ENCODE peak calls at places on chromosomes 16 and 17, in five cellular contexts. One of them, this sample, is unnamed.

GRCh38 chr17:31085563-31085962 is 9.2 kb upstream of the NF1 start:
- DNase-seq in esophagus squamous epithelium: no peak
- DNase-seq in tibial nerve: no peak
- DNase-seq in neural progenitor cell: no peak
- DNase-seq in AG09319: no peak
- DNase-seq in this sample: no peak

GRCh38 chr16:88420496-88420895 is 32.6 kb upstream of the ZFPM1 start:
- DNase-seq in AG09319: no peak
- DNase-seq in tibial nerve: no peak
- DNase-seq in neural progenitor cell: no peak
- DNase-seq in esophagus squamous epithelium: no peak
- DNase-seq in this sample: no peak

GRCh38 chr17:81161972-81162371 is 3.3 kb upstream of the PVALEF start:
- DNase-seq in neural progenitor cell: no peak
- DNase-seq in esophagus squamous epithelium: no peak
- DNase-seq in AG09319: no peak
- DNase-seq in tibial nerve: no peak
- DNase-seq in this sample: no peak

GRCh38 chr17:31313982-31314787 is at the start of gene EVI2B:
- DNase-seq in neural progenitor cell: no peak
- DNase-seq in AG09319: no peak
- DNase-seq in tibial nerve: no peak
- DNase-seq in esophagus squamous epithelium: no peak
- DNase-seq in this sample: no peak

GRCh38 chr17:27733771-27734170 is 66.6 kb downstream of the NOS2 start:
- DNase-seq in esophagus squamous epithelium: no peak
- DNase-seq in neural progenitor cell: no peak
- DNase-seq in AG09319: no peak
- DNase-seq in tibial nerve: no peak
- DNase-seq in this sample: no peak

GRCh38 chr17:77553459-77554066 is 404.9 kb upstream of the TNRC6C start:
- DNase-seq in tibial nerve: no peak
- DNase-seq in esophagus squamous epithelium: no peak
- DNase-seq in AG09319: no peak
- DNase-seq in neural progenitor cell: no peak
- DNase-seq in this sample: no peak

GRCh38 chr16:10949424-10949970 is 5.1 kb downstream of the CLEC16A start:
- DNase-seq in tibial nerve: no peak
- DNase-seq in neural progenitor cell: peak
- DNase-seq in esophagus squamous epithelium: no peak
- DNase-seq in AG09319: no peak
- DNase-seq in this sample: no peak

GRCh38 chr17:13014801-13015200 is 3.0 kb downstream of the ELAC2 start:
- DNase-seq in tibial nerve: no peak
- DNase-seq in AG09319: no peak
- DNase-seq in esophagus squamous epithelium: no peak
- DNase-seq in neural progenitor cell: no peak
- DNase-seq in this sample: no peak

GRCh38 chr17:82457790-82458129 is 781 bp upstream of the NARF start:
- DNase-seq in neural progenitor cell: no peak
- DNase-seq in tibial nerve: no peak
- DNase-seq in AG09319: no peak
- DNase-seq in esophagus squamous epithelium: no peak
- DNase-seq in this sample: no peak

GRCh38 chr16:1920727-1921155 is 2.5 kb upstream of the HS3ST6 start:
- DNase-seq in AG09319: no peak
- DNase-seq in esophagus squamous epithelium: no peak
- DNase-seq in tibial nerve: no peak
- DNase-seq in neural progenitor cell: peak
- DNase-seq in this sample: no peak

GRCh38 chr16:15396948-15397594 is 1.5 kb downstream of the MPV17L start:
- DNase-seq in esophagus squamous epithelium: no peak
- DNase-seq in neural progenitor cell: no peak
- DNase-seq in AG09319: no peak
- DNase-seq in tibial nerve: no peak
- DNase-seq in this sample: no peak

DNA sequence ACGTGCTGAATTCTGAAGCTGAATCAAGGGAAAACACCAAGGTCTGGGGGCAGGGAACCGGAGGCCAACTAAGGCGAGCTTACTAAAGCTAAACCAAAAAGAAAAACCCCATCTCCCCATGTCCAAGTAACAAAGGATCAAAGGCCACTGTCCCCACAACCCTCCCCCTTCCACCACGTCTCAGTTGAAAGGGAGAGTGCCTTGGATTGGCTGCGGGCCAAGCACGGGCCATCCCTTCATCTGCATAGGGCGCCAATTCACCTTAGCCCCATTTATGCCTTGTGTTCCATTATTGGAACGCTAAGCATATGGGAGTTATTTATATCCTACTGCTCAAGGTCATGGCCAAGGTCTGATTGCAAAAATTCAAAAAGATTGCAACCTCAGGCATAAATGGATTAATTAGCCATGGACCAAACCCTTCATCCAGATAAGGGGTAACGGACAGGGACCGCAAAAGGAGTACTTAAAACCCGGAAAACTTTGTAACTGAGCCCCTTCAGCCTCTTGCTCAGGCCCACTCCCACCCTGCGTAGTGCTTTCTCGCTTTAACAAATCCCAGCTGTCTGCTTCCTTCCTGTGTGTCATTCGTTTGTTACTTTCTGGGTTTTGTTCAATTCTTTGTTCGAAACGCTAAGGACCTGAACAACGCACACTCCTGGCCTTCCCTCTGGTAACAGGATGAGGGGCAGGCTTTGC is 753 bp upstream of the ATP6V0D1 start:
- DNase-seq in tibial nerve: no peak
- DNase-seq in neural progenitor cell: no peak
- DNase-seq in esophagus squamous epithelium: no peak
- DNase-seq in AG09319: no peak
- DNase-seq in this sample: no peak
- TF ChIP-seq CTCF in tibial nerve: no peak
- TF ChIP-seq CTCF in neural progenitor cell: no peak
- TF ChIP-seq CTCF in esophagus squamous epithelium: no peak
- TF ChIP-seq CTCF in AG09319: no peak
- TF ChIP-seq CTCF in this sample: no peak

DNA sequence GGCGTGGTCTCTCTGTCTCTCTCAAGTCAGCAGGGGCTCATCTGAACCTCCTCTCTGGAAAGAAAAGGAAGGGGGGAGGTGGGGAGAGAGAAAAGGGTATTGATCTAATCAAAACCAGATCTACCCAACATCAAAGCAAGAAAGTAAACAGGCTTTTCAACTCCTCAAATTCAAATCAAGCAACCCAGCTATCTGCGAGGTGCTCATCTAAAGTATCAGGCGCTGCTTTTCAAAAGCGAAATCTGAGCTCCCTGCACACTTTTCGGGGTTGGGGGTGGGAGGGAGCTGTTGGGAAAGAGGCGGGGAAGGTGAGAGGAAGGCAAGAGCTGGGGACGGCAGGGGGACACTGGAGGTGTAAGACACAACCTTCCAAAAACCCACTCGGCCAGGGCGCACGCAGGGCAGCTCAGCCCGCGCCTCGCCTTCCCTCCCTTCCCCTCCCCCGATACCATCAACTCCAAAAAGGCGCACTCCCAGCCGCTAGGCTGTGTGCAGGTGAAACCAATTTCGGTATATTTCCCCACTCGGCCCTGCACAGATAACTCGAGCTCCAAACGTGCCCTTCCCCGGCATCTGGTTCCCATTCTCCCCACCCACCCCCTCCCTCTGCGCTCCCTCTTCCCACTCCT is 2.7 kb downstream of the AXIN2 start:
- DNase-seq in neural progenitor cell: peak
- DNase-seq in AG09319: no peak
- DNase-seq in esophagus squamous epithelium: no peak
- DNase-seq in tibial nerve: no peak
- DNase-seq in this sample: no peak
- TF ChIP-seq CTCF in neural progenitor cell: no peak
- TF ChIP-seq CTCF in AG09319: no peak
- TF ChIP-seq CTCF in esophagus squamous epithelium: no peak
- TF ChIP-seq CTCF in tibial nerve: no peak
- TF ChIP-seq CTCF in this sample: no peak

DNA sequence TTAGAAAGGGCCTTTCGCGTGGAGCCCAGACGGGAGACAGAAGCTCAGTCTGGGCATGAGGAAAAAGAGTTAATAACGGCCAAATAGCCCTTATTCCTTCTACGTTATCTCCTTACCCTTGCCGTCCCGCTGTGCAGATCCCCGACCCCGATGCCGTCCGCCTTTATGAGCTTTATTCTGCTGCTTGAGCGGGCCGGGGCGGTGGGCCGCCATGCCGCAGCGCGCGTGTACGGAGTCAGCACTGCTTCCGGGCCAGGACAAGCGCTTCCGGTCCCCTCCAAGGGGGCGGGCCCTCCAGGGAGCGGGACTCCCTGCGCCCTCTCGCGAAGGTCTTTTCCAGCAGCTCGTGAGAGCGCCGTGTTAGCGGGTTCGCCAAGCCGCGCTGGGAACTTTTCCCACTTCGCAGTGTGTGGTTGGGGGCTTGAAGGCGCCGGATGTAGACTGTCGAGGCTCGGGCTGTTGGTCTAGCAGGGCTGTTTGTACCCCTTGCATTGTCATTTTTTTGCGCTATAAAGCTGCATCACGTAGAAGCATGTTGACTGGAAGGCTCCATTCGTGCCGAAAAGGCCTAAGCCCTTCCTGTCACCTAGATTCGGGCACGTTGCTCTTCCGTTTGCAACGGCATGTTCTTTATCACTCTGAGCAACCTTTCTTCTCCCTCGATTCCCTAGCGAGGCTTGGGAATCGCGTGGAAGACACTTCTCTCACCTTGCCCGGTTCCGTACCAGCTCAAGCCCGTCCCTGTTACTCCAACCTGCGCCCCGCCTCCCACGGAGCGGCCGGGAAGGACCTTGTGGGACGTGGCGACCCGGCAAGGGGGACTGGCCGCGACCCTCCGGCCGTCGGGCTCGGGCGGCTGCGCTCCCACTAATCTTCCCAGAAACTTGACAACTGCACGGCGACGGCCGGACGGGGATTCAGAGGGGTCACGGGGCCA is at the start of gene TSR1:
- DNase-seq in neural progenitor cell: peak
- DNase-seq in esophagus squamous epithelium: peak
- DNase-seq in AG09319: peak
- DNase-seq in tibial nerve: peak
- DNase-seq in this sample: peak
- TF ChIP-seq CTCF in neural progenitor cell: peak
- TF ChIP-seq CTCF in esophagus squamous epithelium: peak
- TF ChIP-seq CTCF in AG09319: peak
- TF ChIP-seq CTCF in tibial nerve: peak
- TF ChIP-seq CTCF in this sample: peak

GRCh38 chr17:6501359-6501758 is 55.0 kb downstream of the PITPNM3 start:
- DNase-seq in tibial nerve: no peak
- DNase-seq in neural progenitor cell: no peak
- DNase-seq in AG09319: no peak
- DNase-seq in esophagus squamous epithelium: no peak
- DNase-seq in this sample: no peak
- TF ChIP-seq CTCF in tibial nerve: no peak
- TF ChIP-seq CTCF in neural progenitor cell: no peak
- TF ChIP-seq CTCF in AG09319: no peak
- TF ChIP-seq CTCF in esophagus squamous epithelium: no peak
- TF ChIP-seq CTCF in this sample: no peak

GRCh38 chr17:37417852-37418251 is 11.2 kb downstream of the TADA2A start:
- DNase-seq in neural progenitor cell: no peak
- DNase-seq in tibial nerve: no peak
- DNase-seq in esophagus squamous epithelium: no peak
- DNase-seq in AG09319: no peak
- DNase-seq in this sample: no peak
- TF ChIP-seq CTCF in neural progenitor cell: no peak
- TF ChIP-seq CTCF in tibial nerve: no peak
- TF ChIP-seq CTCF in esophagus squamous epithelium: no peak
- TF ChIP-seq CTCF in AG09319: no peak
- TF ChIP-seq CTCF in this sample: no peak